ENCODE peak calls at places on chromosomes 4 and X, in ten cellular contexts. C is activated naive CD4-positive, alpha-beta T cell; W is A549; E is smooth muscle cell of the brain vasculature; R is GM10248; X is dorsolateral prefrontal cortex; S is stromal cell of bone marrow; D is keratinocyte; H is fibroblast of villous mesenchyme; T is NCI-H510A treated with DMSO at 0.1 percent for 48 hours. P is an unnamed sample.

GRCh38 chrX:69503835-69504625 is at the start of gene NALF2:
- DNase-seq in W (peak; percentile 41), H (peak; percentile 28), D (no peak), E (no peak), R (peak; percentile 24), C (no peak), T (peak; percentile 44), X (no peak), S (peak; percentile 6), P (peak; percentile 4)

GRCh38 chr4:91622925-91623600 is 680.7 kb upstream of the GRID2 start:
- DNase-seq in D (no peak), C (no peak), R (no peak), S (no peak), W (no peak), H (no peak), X (no peak), T (no peak), E (no peak), P (no peak)

GRCh38 chr4:102678107-102678506 is 82.7 kb downstream of the MANBA start:
- DNase-seq in R (no peak), W (no peak), H (no peak), X (no peak), D (no peak), E (no peak), T (no peak), S (no peak), C (no peak), P (no peak)

GRCh38 chr4:120921456-120922389 is 803 bp downstream of the PRDM5 start:
- DNase-seq in T (peak; percentile 49), W (peak; percentile 45), R (peak; percentile 17), X (peak; percentile 52), D (peak; percentile 15), C (no peak), H (peak; percentile 64), E (no peak), S (peak; percentile 38), P (peak; percentile 17)

GRCh38 chr4:122921971-122922876 is at the start of gene NUDT6:
- DNase-seq in C (peak; percentile 6), X (peak; percentile 78), S (peak; percentile 47), D (no peak), H (peak; percentile 69), R (peak; percentile 65), T (peak; percentile 10), W (peak; percentile 66), E (no peak), P (no peak)

GRCh38 chr4:78065514-78066192 is 8.5 kb downstream of the FRAS1 start:
- DNase-seq in D (no peak), S (no peak), X (no peak), E (no peak), H (peak; percentile 19), T (no peak), R (no peak), C (no peak), W (no peak), P (no peak)

GRCh38 chr4:87506974-87507701 is 22.0 kb downstream of the SPARCL1 start:
- DNase-seq in C (no peak), R (no peak), D (no peak), E (no peak), S (peak; percentile 77), T (no peak), H (peak; percentile 86), X (no peak), W (no peak), P (peak; percentile 94)

GRCh38 chr4:189362364-189362763 is 578.3 kb upstream of the FRG1 start:
- DNase-seq in S (no peak), D (no peak), R (no peak), W (no peak), H (no peak), T (no peak), E (no peak), C (no peak), X (no peak), P (no peak)

GRCh38 chr4:3315566-3315965 is 22.7 kb downstream of the RGS12 start:
- DNase-seq in D (no peak), H (no peak), W (no peak), X (no peak), S (no peak), E (no peak), C (no peak), T (no peak), R (no peak), P (no peak)

GRCh38 chr4:129144755-129145206 is 48.8 kb downstream of the C4orf33 start:
- DNase-seq in X (no peak), W (no peak), D (no peak), E (no peak), C (no peak), H (no peak), T (no peak), R (no peak), S (no peak), P (no peak)

GRCh38 chr4:83219344-83219990 is 65.1 kb downstream of the COQ2 start:
- DNase-seq in E (no peak), T (peak; percentile 54), W (no peak), H (peak; percentile 17), D (peak; percentile 57), R (peak; percentile 28), S (no peak), C (no peak), X (peak; percentile 18), P (no peak)

GRCh38 chr4:6688879-6689505 is 4.7 kb upstream of the S100P start:
- DNase-seq in X (peak; percentile 48), D (peak; percentile 64), C (no peak), T (no peak), H (peak; percentile 93), S (peak; percentile 85), W (peak; percentile 77), E (peak; percentile 88), R (peak; percentile 83), P (peak; percentile 63)

GRCh38 chr4:2354127-2354526 is 64.3 kb downstream of the ZFYVE28 start:
- DNase-seq in R (no peak), X (no peak), H (peak; percentile 34), S (no peak), W (peak; percentile 11), T (no peak), D (no peak), E (no peak), C (no peak), P (no peak)

GRCh38 chrX:791479-792034 is 161.0 kb downstream of the SHOX start:
- DNase-seq in C (no peak), T (no peak), D (no peak), X (no peak), W (no peak), R (no peak), E (no peak), S (no peak), H (no peak), P (no peak)

GRCh38 chr4:15542795-15543194 is 73.1 kb downstream of the CC2D2A start:
- DNase-seq in E (no peak), H (no peak), X (no peak), T (no peak), S (no peak), C (no peak), D (no peak), W (no peak), R (no peak), P (no peak)

GRCh38 chr4:2337896-2338295 is 76.0 kb upstream of the MXD4 start:
- DNase-seq in E (no peak), C (no peak), H (no peak), W (no peak), T (no peak), D (no peak), S (no peak), X (peak; percentile 3), R (no peak), P (no peak)

GRCh38 chr4:24650849-24651248 is 66.5 kb upstream of the DHX15 start:
- DNase-seq in C (no peak), T (no peak), D (no peak), R (no peak), S (no peak), X (no peak), W (no peak), E (no peak), H (no peak), P (no peak)

GRCh38 chr4:102869569-102870227 is 906 bp downstream of the CISD2 start:
- DNase-seq in C (no peak), D (no peak), T (no peak), R (peak; percentile 25), W (no peak), X (no peak), S (no peak), E (peak; percentile 18), H (no peak), P (peak; percentile 19)

GRCh38 chrX:21990812-21991211 is 41.3 kb upstream of the PHEX start:
- DNase-seq in C (no peak), E (no peak), R (no peak), H (no peak), S (no peak), T (no peak), W (no peak), D (no peak), X (no peak), P (no peak)

GRCh38 chrX:151743651-151744470 is 9.3 kb downstream of the CNGA2 start:
- DNase-seq in H (no peak), R (no peak), C (no peak), E (no peak), X (no peak), D (no peak), S (no peak), T (no peak), W (no peak), P (no peak)

GRCh38 chrX:153465691-153466380 is 4.5 kb downstream of the HAUS7 start:
- DNase-seq in D (no peak), E (no peak), T (no peak), X (no peak), W (no peak), C (no peak), S (no peak), R (no peak), H (no peak), P (no peak)

GRCh38 chrX:87900320-87900908 is 382.8 kb downstream of the KLHL4 start:
- DNase-seq in C (no peak), X (no peak), H (no peak), T (no peak), W (no peak), R (no peak), E (no peak), S (no peak), D (no peak), P (no peak)

GRCh38 chrX:109774136-109774535 is 41.1 kb upstream of the ACSL4 start:
- DNase-seq in T (no peak), W (no peak), H (no peak), S (peak; percentile 22), E (no peak), D (no peak), X (no peak), R (no peak), C (no peak), P (no peak)

GRCh38 chr4:59553063-59553738 is 1646.9 kb upstream of the ADGRL3 start:
- DNase-seq in X (no peak), S (no peak), W (peak; percentile 28), T (peak; percentile 48), R (peak; percentile 18), H (peak; percentile 11), C (no peak), E (peak; percentile 7), D (no peak), P (peak; percentile 5)

GRCh38 chrX:103453655-103454054 is 65.6 kb downstream of the RAB40A start:
- DNase-seq in X (no peak), H (peak; percentile 89), D (peak; percentile 78), S (peak; percentile 94), C (no peak), T (no peak), W (peak; percentile 8), E (peak; percentile 64), R (no peak), P (peak; percentile 84)

GRCh38 chrX:47646636-47647035 is 3.7 kb downstream of the ELK1 start:
- DNase-seq in T (no peak), D (no peak), S (no peak), C (no peak), E (no peak), H (no peak), R (no peak), X (no peak), W (no peak), P (no peak)

GRCh38 chrX:12076046-12076445 is 62.2 kb upstream of the FRMPD4 start:
- DNase-seq in T (no peak), R (no peak), C (no peak), E (no peak), W (no peak), S (no peak), D (no peak), H (peak; percentile 1), X (no peak), P (no peak)

GRCh38 chr4:41693629-41694028 is 54.9 kb downstream of the PHOX2B start:
- DNase-seq in E (no peak), S (peak; percentile 10), T (peak; percentile 46), W (peak; percentile 9), D (no peak), H (peak; percentile 35), X (no peak), R (no peak), C (no peak), P (no peak)

P was measured in retinal pigment epithelial cell.